ENCODE peak calls at places on chromosomes 12 and 14, in four cellular contexts. J, F, X and T are unnamed samples.

GRCh38 chr12:70785896-70786295 is 134.6 kb downstream of the PTPRR start:
- DNase-seq in X (no peak), F (no peak), J (no peak), T (no peak)

GRCh38 chr12:124610629-124611558 is 43.5 kb upstream of the NCOR2 start:
- DNase-seq in X (no peak), J (no peak), F (peak; percentile 41), T (no peak)

GRCh38 chr14:31167032-31167431 is 40.6 kb downstream of the HECTD1 start:
- DNase-seq in J (no peak), X (no peak), F (no peak), T (no peak)

GRCh38 chr12:24909667-24910066 is 39.2 kb downstream of the BCAT1 start:
- DNase-seq in F (peak; percentile 58), J (peak; percentile 95), X (peak; percentile 89), T (no peak)

GRCh38 chr12:31370645-31371620 is 45.0 kb upstream of the SINHCAF start:
- DNase-seq in X (no peak), J (no peak), F (no peak), T (peak; percentile 97)

GRCh38 chr12:27555928-27556778 is 32.1 kb downstream of the PPFIBP1 start:
- DNase-seq in J (no peak), F (no peak), X (peak; percentile 54), T (no peak)

GRCh38 chr12:12502813-12503146 is 59.9 kb downstream of the DUSP16 start:
- DNase-seq in X (no peak), F (no peak), J (no peak), T (no peak)

GRCh38 chr14:100819829-100820475 is 6.0 kb upstream of the MEG3 start:
- DNase-seq in J (no peak), X (no peak), F (peak; percentile 32), T (no peak)